ENCODE peak calls at places on chromosomes 5 and 9, in four cellular contexts. B is HEK293T, F is HepG2, Q is WTC11. U is an unnamed sample.

GRCh38 chr5:5683174-5683573 is 260.7 kb downstream of the ICE1 start:
- DNase-seq in B (no peak), F (no peak), Q (no peak), U (no peak)

GRCh38 chr5:98109561-98110006 is 663.9 kb upstream of the RGMB start:
- DNase-seq in B (no peak), F (no peak), Q (no peak), U (no peak)

GRCh38 chr5:143350790-143351603 is 52.5 kb downstream of the NR3C1 start:
- DNase-seq in B (no peak), F (no peak), Q (no peak), U (no peak)

GRCh38 chr5:113059232-113059805 is 82.7 kb downstream of the DCP2 start:
- DNase-seq in B (peak), F (no peak), Q (no peak), U (no peak)

GRCh38 chr5:96330532-96331140 is 102.4 kb downstream of the PCSK1 start:
- DNase-seq in B (no peak), F (no peak), Q (no peak), U (no peak)

GRCh38 chr5:150633424-150633823 is 7.0 kb upstream of the SYNPO start:
- DNase-seq in B (no peak), F (no peak), Q (no peak), U (no peak)

GRCh38 chr5:177176175-177176704 is 42.7 kb downstream of the NSD1 start:
- DNase-seq in B (no peak), F (no peak), Q (no peak), U (no peak)

GRCh38 chr5:159003045-159004030 is 96.4 kb downstream of the EBF1 start:
- DNase-seq in B (no peak), F (no peak), Q (no peak), U (no peak)

GRCh38 chr9:131923132-131923671 is 156.5 kb downstream of the MED27 start:
- DNase-seq in B (no peak), F (no peak), Q (no peak), U (no peak)

GRCh38 chr9:113343732-113344231 is 3.7 kb upstream of the WDR31 start:
- DNase-seq in B (no peak), F (peak), Q (no peak), U (peak)

GRCh38 chr9:120783611-120784047 is 9.6 kb downstream of the FBXW2 start:
- DNase-seq in B (no peak), F (peak), Q (no peak), U (no peak)

GRCh38 chr9:16246785-16247184 is 623.7 kb downstream of the BNC2 start:
- DNase-seq in B (no peak), F (no peak), Q (no peak), U (no peak)

GRCh38 chr9:93450817-93451761 is at the start of gene FAM120A:
- DNase-seq in B (peak), F (peak), Q (peak), U (peak)

GRCh38 chr9:104386425-104387069 is 117.5 kb upstream of the OR13F1 start:
- DNase-seq in B (peak), F (peak), Q (no peak), U (peak)

GRCh38 chr5:142201471-142201887 is 92.9 kb downstream of the NDFIP1 start:
- DNase-seq in B (no peak), F (no peak), Q (no peak), U (no peak)

GRCh38 chr5:2737273-2738155 is 14.0 kb downstream of the IRX2 start:
- DNase-seq in B (no peak), F (no peak), Q (no peak), U (no peak)

GRCh38 chr5:6504677-6505414 is 56.2 kb downstream of the UBE2QL1 start:
- DNase-seq in B (no peak), F (no peak), Q (no peak), U (no peak)

GRCh38 chr9:127185931-127186781 is 63.7 kb upstream of the ANGPTL2 start:
- DNase-seq in B (no peak), F (peak), Q (no peak), U (no peak)

GRCh38 chr5:84549054-84549453 is 164.4 kb upstream of the EDIL3 start:
- DNase-seq in B (no peak), F (no peak), Q (no peak), U (no peak)

GRCh38 chr5:174065528-174066189 is 20.2 kb downstream of the NSG2 start:
- DNase-seq in B (no peak), F (peak), Q (no peak), U (no peak)

GRCh38 chr9:134629586-134630392 is 11.8 kb upstream of the COL5A1 start:
- DNase-seq in B (no peak), F (no peak), Q (peak), U (no peak)

GRCh38 chr5:1414311-1415058 is 30.8 kb downstream of the SLC6A3 start:
- DNase-seq in B (no peak), F (no peak), Q (no peak), U (peak)

GRCh38 chr9:94812343-94812742 is 85.8 kb downstream of the AOPEP start:
- DNase-seq in B (no peak), F (no peak), Q (no peak), U (no peak)

GRCh38 chr9:132995121-132995420 is 16.6 kb downstream of the GFI1B start:
- DNase-seq in B (no peak), F (no peak), Q (no peak), U (no peak)

GRCh38 chr9:132995906-132996305 is 17.4 kb downstream of the GFI1B start:
- DNase-seq in B (no peak), F (no peak), Q (peak), U (peak)

GRCh38 chr9:132994410-132995120 is 16.1 kb downstream of the GFI1B start:
- DNase-seq in B (no peak), F (no peak), Q (no peak), U (peak)

GRCh38 chr9:132997591-132997990 is 19.1 kb downstream of the GFI1B start:
- DNase-seq in B (no peak), F (peak), Q (no peak), U (no peak)

GRCh38 chr9:132996526-132996925 is 18.0 kb downstream of the GFI1B start:
- DNase-seq in B (no peak), F (no peak), Q (peak), U (peak)
- TF ChIP-seq ELF4 in B (no peak), F (no peak), Q (no peak), U (no peak)

GRCh38 chr9:36319806-36320205 is 61.6 kb upstream of the GNE start:
- DNase-seq in B (no peak), F (peak), Q (no peak), U (no peak)
- TF ChIP-seq ELF4 in B (no peak), F (no peak), Q (no peak), U (no peak)

DNA sequence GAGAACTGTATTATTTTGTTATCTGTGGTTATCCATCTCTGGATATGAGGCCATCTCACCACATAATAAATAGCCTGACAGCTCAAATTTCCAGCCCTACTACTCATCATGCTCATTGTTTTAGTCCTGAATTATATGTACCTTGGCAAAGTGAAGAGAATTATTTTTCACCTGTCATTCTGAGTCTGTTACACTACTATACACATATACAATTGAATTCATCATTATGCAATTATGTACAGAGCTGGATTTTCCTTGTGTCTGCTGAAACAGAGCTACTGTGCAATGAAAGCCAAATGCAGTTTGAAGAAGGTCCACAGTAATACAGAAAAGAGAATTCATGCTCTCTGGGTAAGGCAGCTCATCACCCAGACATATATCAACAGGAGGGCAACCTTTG is 28.5 kb downstream of the ESM1 start:
- DNase-seq in B (no peak), F (no peak), Q (no peak), U (no peak)
- TF ChIP-seq ELF4 in B (no peak), F (no peak), Q (no peak), U (no peak)

DNA sequence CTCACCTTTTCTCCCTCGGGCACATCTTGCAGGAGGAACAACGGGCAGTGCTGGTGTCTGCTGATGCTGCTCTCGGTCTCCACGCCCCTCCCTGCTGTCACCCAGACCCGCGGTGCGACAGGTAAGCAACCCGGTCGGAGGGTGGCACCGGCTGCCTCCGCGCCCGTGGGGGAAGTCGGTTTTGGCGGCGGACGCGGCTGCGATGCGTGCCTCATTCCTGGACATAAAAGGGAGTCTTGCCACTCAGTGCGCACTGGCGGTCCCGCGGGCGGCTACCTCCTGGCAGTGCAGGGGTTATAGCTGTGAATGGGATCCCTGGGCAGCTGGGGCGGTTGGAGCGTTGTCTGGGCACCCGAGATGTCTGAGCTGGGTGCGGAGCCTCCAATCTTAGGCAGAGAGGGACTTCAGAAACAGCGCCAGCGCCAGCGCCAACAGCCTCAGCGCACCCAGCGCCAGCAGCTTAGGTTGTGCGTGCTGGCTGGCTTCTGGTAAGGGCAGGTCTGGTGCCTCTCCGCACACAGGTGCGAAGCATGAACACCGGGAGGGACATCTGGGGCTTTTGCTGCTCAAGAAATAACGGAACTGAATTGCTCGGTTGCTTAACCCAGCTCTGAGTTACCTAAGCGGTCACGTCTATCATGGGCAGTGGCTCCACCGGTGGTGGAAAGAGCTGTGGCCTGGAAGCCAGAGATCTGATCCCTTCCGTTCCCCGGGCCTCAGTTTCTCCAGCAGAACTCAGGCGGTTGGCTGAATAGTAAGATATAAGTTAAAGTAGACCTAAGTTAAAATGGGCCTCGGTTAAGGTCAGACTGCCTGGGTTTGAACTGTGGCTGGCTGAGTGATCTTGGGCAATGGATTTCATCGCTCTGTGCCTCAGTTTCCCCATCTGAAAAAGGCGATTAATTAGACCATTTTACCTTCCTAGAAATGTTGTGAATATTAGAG is 695 bp downstream of the COL15A1 start:
- DNase-seq in B (no peak), F (no peak), Q (peak), U (no peak)
- TF ChIP-seq ELF4 in B (no peak), F (no peak), Q (no peak), U (no peak)

DNA sequence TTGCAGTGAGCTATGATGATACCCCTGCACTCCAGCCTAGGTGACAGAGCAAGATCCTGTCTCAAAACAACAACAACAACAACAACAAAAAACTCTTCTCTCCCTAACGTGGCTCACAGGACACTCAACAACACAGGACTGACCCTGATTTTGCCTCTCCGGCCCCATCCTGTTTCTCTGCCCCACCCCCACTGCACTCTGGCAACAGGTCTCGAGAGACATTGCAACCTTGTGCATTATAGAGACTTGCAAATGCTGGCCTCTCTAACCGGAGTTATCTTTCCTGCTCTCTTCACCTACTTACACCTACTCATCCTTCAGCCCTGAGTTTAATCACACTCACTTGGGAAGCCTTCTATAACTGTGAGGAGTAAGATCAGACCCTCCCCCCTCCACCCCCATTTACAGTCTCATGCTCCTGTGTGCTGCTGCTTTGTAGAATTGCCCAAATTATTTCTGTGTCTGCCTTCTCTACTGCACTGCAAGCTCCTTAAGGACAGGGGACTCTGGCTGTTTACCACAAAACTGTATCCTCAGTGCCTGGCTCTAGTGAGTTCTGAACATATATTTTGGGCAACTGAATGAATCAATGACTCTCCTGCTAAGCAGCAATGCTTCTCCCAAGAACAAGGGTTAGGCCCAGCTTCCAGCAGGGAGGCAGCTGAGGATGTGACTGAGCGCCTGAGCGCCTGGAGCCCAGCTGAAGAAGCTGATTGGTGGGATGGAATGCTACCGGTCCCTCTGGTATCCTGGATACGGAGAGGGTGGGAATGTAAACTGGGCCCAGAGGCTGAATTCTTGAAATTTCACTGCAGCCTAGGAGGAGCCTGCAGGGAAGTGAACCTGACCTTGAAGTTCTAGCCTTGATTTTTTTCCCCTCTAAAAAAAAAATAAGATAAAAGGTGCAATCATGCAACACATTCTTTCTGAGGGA is 43.0 kb downstream of the WWC1 start:
- DNase-seq in B (no peak), F (no peak), Q (peak), U (no peak)
- TF ChIP-seq ELF4 in B (no peak), F (no peak), Q (no peak), U (no peak)

GRCh38 chr5:151772868-151773561 is 1.3 kb downstream of the G3BP1 start:
- DNase-seq in B (no peak), F (no peak), Q (no peak), U (no peak)
- TF ChIP-seq ELF4 in B (no peak), F (no peak), Q (no peak), U (no peak)

GRCh38 chr5:9046756-9047481 is 499.0 kb downstream of the SEMA5A start:
- DNase-seq in B (no peak), F (no peak), Q (no peak), U (no peak)
- TF ChIP-seq ELF4 in B (no peak), F (no peak), Q (no peak), U (no peak)

GRCh38 chr5:133261993-133262392 is 210.2 kb downstream of the HSPA4 start:
- DNase-seq in B (no peak), F (peak), Q (no peak), U (peak)

GRCh38 chr5:133260715-133261114 is 208.9 kb downstream of the HSPA4 start:
- DNase-seq in B (no peak), F (no peak), Q (no peak), U (no peak)

GRCh38 chr5:133256276-133256675 is 204.5 kb downstream of the HSPA4 start:
- DNase-seq in B (no peak), F (peak), Q (no peak), U (peak)

GRCh38 chr5:133257977-133258376 is 206.2 kb downstream of the HSPA4 start:
- DNase-seq in B (no peak), F (no peak), Q (no peak), U (no peak)

DNA sequence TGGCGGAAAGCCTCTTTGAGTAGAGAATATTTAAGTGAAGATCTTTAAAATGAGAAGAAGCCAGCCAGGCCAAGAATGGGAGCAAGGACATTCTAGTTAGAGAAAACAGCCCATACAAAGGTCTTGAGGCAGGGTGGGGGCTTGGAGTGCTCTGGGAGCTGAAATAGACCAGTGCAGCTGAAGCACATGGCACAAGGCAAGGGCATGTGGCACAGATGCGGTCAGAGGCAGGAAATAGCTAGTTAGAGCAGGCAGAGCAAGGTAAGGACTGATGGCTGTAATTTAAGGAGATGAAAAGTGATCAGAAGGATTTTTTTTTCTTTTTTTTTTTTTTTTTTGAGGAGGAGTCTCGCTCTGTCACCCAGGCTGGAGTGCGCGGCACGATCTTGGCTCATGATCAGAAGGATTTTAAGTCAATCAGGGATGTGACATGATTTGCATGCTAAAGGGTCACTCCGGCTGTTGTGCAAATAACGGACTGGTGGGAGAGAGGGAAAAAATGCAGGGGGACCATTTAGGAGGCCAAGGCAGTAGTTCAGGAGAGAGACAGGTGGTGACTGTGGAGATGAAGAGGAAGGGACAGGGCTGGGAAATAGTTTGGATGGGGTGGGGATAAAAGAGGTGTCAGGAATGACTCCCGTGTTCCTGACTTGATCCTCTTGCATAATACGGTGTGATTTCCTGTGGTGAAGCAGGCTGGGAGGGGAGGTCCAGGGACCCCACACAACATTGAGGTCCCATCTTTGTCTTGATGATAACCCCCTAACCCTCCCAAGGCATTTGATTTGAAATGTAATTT is 207.6 kb downstream of the HSPA4 start:
- DNase-seq in B (no peak), F (no peak), Q (no peak), U (no peak)
- TF ChIP-seq ELF4 in B (no peak), F (no peak), Q (no peak), U (no peak)

DNA sequence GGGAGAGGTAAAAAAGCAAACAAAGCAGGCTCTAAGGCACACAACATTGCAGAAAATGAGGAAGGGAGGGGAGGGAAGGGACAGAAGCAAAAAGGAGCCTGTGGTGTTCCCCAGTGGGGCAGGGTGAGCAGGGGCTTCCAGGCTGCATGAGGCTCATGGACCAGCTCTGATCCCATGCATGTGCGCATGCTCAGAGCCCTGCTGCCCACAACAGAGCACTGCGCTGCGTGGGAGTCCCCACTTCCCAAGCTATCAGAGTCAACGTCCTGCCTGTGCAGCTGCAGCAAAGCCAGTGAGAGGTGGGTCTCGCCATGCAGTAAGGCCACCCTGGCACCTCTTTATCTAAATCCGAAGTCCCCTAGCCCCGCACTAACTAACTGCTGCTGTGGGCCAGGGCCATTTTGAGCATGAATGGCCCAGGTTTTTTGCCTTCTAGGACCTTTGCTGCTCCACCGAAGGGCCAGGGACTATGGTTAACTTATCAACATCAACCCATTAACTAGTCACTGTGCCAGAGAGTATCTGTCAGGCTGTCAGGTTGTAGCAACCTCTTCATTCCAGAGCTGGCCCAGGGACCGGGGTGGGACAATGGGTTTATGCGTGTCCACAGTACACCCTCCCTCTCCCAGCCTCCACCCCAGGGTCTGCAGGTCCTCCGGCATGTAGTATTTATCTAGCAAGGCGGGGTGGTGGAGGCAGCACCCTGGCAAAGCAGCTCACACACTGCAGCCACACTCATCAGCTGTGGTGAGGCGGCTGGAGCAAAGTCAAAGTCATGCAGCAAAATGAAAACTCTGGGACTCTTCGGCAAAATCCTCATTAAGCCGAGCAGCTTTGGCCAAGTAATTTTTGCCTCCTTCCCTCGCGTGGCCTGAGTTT is 123.6 kb downstream of the SAXO1 start:
- DNase-seq in B (no peak), F (no peak), Q (no peak), U (peak)
- TF ChIP-seq ELF4 in B (no peak), F (no peak), Q (no peak), U (no peak)

U was measured in K562.